ENCODE peak calls at places on chromosome 16, in five cellular contexts. H, X, A, U and G are unnamed samples.
A peak's percentile ranks its signal among the peaks of the same experiment; 100 is the strongest.

GRCh38 chr16:68717684-68718083 is 19.4 kb upstream of the CDH1 start:
- DNase-seq in U (no peak), A (no peak), H (no peak), X (no peak), G (no peak)

GRCh38 chr16:86219655-86220445 is 290.5 kb upstream of the FOXF1 start:
- DNase-seq in U (no peak), H (peak; percentile 73), X (no peak), A (peak; percentile 45), G (no peak)

GRCh38 chr16:27890006-27890405 is 173.5 kb downstream of the GSG1L start:
- DNase-seq in H (no peak), X (no peak), A (no peak), U (no peak), G (no peak)

GRCh38 chr16:56858375-56858774 is 6.6 kb upstream of the SLC12A3 start:
- DNase-seq in X (no peak), A (no peak), H (no peak), U (no peak), G (no peak)

GRCh38 chr16:71536752-71537499 is 10.7 kb downstream of the CHST4 start:
- DNase-seq in U (no peak), A (no peak), X (no peak), H (no peak), G (no peak)

GRCh38 chr16:53840472-53840871 is 136.5 kb downstream of the FTO start:
- DNase-seq in U (no peak), H (no peak), A (no peak), X (no peak), G (no peak)

GRCh38 chr16:68590201-68590994 is 51.3 kb downstream of the ZFP90 start:
- DNase-seq in H (peak; percentile 7), X (peak; percentile 63), A (peak; percentile 73), U (peak; percentile 65), G (no peak)

GRCh38 chr16:57679768-57680167 is 11.7 kb downstream of the ADGRG3 start:
- DNase-seq in A (no peak), X (no peak), U (no peak), H (no peak), G (no peak)

GRCh38 chr16:27028713-27029112 is 38.0 kb upstream of the C16orf82 start:
- DNase-seq in H (no peak), U (no peak), X (no peak), A (no peak), G (no peak)

GRCh38 chr16:30760577-30761426 is 1.1 kb downstream of the CFAP119 start:
- DNase-seq in X (no peak), H (no peak), A (no peak), U (no peak), G (no peak)

GRCh38 chr16:66427036-66427446 is at the start of gene BEAN1:
- DNase-seq in X (no peak), U (no peak), A (no peak), H (no peak), G (no peak)

GRCh38 chr16:57315401-57315800 is 30.9 kb upstream of the PLLP start:
- DNase-seq in U (no peak), X (no peak), A (no peak), H (no peak), G (no peak)

GRCh38 chr16:57091990-57092785 is at the start of gene CPNE2:
- DNase-seq in X (peak; percentile 54), H (peak; percentile 34), U (peak; percentile 76), A (no peak), G (peak; percentile 49)

GRCh38 chr16:89957214-89957785 is 8.7 kb downstream of the DEF8 start:
- DNase-seq in X (no peak), H (no peak), U (no peak), A (no peak), G (no peak)

GRCh38 chr16:89960966-89961365 is 12.4 kb downstream of the DEF8 start:
- DNase-seq in H (no peak), U (no peak), A (no peak), X (no peak), G (no peak)

GRCh38 chr16:89958596-89958995 is 10.0 kb downstream of the DEF8 start:
- DNase-seq in H (no peak), A (no peak), U (no peak), X (no peak), G (no peak)

GRCh38 chr16:89956511-89957213 is 8.1 kb downstream of the DEF8 start:
- DNase-seq in X (no peak), A (no peak), U (no peak), H (no peak), G (no peak)

DNA sequence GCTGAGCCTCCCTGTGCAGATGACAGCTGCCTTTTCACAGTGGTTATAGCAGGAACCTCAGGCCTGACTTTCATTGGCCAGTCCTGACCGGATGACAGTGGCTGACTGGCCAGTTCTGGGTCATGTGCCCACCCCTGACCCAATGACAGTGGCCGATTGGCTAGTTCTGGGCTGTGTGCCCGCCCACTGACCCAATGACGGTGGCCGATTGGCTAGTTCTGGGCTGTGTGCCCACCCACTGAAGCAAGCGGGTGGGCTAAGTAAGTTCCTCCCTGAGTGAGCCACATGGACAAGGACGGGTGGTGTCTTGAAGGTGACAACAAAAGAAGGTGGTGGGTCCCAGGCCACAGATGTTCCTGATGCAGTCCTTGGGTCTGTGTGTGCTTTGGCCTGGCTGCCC is 9.5 kb downstream of the DEF8 start:
- DNase-seq in U (no peak), A (no peak), H (peak; percentile 11), X (no peak), G (no peak)
- TF ChIP-seq POLR2A in U (no peak), A (no peak), H (no peak), X (no peak), G (no peak)

GRCh38 chr16:732332-732731 is 5.4 kb downstream of the HAGHL start:
- DNase-seq in H (no peak), U (no peak), X (no peak), A (no peak), G (no peak)

GRCh38 chr16:730666-731509 is 4.0 kb downstream of the HAGHL start:
- DNase-seq in A (no peak), U (no peak), X (no peak), H (no peak), G (no peak)

GRCh38 chr16:728890-729744 is 2.2 kb downstream of the HAGHL start:
- DNase-seq in A (no peak), U (no peak), H (no peak), X (no peak), G (no peak)

GRCh38 chr16:728131-728889 is 1.4 kb downstream of the HAGHL start:
- DNase-seq in X (peak; percentile 50), A (no peak), H (peak; percentile 78), U (no peak), G (no peak)

DNA sequence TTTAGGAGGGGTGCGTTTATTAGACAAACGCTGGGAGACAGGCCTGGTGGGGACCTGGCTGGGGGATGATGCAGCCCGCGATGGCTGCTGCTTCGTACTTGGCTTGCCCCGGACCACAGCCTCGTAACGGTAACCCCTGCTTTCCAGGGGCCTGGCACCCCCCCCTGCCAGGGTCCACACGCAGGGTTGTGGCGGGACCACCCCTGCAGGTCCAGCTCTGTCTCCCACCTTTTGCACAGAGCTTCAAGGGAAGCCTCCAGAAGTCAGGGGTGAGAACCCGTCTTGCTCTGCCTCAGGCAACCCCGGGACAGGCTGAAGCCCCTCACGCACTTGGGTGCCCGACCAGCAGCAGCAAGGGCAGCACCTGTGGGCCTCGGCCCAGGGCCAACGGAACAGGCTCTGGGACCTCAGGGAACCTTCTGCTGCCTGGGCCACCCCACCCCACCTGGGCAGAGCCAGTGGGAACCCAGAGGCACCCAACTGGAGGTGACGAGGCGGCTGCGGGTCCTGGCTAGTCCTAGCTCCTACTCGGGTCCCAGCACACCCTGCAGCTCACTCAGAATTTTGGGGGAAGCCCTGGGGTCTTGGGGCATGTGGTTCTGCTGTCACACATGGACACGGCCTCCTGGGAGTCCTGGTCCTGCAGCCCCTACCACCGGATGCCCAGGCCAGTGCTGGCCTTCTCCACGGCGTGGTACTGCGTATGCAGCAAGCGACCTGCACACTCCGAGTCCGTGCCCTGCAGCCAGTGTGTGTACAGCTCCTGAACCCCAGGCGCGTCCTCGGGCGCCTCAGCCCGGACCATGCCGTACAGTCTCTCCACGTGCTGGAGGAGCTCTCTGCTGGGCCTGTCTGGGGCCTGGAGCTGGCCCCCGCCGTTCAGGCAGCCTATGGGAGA is 3.1 kb downstream of the HAGHL start:
- DNase-seq in X (no peak), H (no peak), U (no peak), A (no peak), G (no peak)
- TF ChIP-seq POLR2A in X (no peak), H (no peak), U (no peak), A (no peak), G (no peak)

GRCh38 chr16:2675714-2676113 is 6.6 kb upstream of the KCTD5 start:
- DNase-seq in H (peak; percentile 56), X (no peak), A (no peak), U (no peak), G (no peak)

GRCh38 chr16:2671741-2672140 is 10.6 kb upstream of the KCTD5 start:
- DNase-seq in X (no peak), A (no peak), H (no peak), U (no peak), G (no peak)

GRCh38 chr16:2675021-2675420 is 7.3 kb upstream of the KCTD5 start:
- DNase-seq in U (no peak), A (no peak), X (no peak), H (no peak), G (no peak)

DNA sequence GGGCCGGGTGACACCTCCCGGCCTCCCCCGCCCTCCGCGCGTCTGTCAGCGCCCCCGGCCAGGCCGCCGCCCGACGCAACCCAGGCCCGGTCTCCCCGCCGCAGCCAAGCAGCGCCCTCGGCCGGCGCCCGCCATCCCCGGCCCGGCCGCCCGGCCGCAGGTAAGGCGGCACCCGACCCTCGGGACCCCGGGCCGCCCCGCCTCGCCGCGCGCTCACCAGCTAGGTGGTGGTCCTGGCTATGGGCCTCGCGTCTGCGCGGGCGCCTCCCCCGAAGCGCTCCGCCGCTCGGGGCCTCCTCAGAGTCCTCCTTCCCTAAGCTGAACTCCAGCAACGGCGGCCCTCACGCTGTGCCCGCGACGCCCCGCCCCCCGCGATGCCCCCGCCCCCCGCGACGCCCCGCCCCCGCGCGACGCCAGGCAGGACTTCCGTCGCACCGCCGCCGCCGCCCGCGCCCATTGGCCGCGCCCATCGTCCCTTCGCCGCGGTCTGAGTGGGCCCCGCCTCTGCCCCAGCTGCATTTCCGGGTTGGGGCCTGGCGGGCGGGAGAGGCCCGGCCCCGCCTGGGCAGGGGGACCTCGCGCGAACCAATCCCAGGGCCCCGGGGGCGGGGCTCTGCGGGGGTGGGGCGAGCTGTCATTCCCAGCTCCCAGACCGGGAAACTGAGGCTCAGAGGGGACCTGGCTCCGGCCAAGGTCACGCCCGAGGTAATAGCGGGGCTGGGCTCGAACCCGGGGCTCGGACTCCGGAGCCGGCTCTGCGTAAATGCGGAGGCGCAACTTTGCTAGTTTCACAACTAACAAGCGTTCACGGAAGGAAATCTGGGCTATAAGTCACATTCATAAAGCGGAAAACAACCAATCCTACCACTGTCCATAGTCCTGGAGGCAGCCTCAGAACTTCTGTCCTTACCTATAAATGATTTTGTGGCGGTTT is 9.0 kb upstream of the KCTD5 start:
- DNase-seq in A (peak; percentile 95), X (peak; percentile 94), H (peak; percentile 87), U (peak; percentile 96), G (peak; percentile 91)
- TF ChIP-seq POLR2A in A (no peak), X (peak; percentile 79), H (peak; percentile 63), U (peak; percentile 63), G (peak; percentile 69)

GRCh38 chr16:11624205-11624604 is 37.5 kb upstream of the LITAF start:
- DNase-seq in H (no peak), X (no peak), U (no peak), A (no peak), G (no peak)

GRCh38 chr16:11626657-11627291 is 40.1 kb upstream of the LITAF start:
- DNase-seq in U (no peak), X (no peak), A (no peak), H (no peak), G (no peak)

GRCh38 chr16:11624645-11625607 is 38.2 kb upstream of the LITAF start:
- DNase-seq in A (no peak), H (no peak), X (no peak), U (no peak), G (no peak)

GRCh38 chr16:11627292-11627663 is 40.6 kb upstream of the LITAF start:
- DNase-seq in X (no peak), H (no peak), U (no peak), A (no peak), G (no peak)

GRCh38 chr16:11625769-11626168 is 39.0 kb upstream of the LITAF start:
- DNase-seq in H (peak; percentile 30), A (no peak), U (no peak), X (no peak), G (no peak)
- TF ChIP-seq POLR2A in H (no peak), A (no peak), U (no peak), X (no peak), G (no peak)